ENCODE peak calls at places on chromosome 15, in nine cellular contexts. B is mammary epithelial cell; C is CD8-positive, alpha-beta T cell; R is lower lobe of right lung; Q is OCI-LY7; T is WERI-Rb-1; J is heart right ventricle; U is tibial artery; Z is GM12878. P is an unnamed sample.

GRCh38 chr15:92878593-92879053 is 21.5 kb upstream of the CHD2 start:
- DNase-seq in Z (no peak), J (no peak), T (no peak), C (no peak), Q (peak; percentile 35), B (no peak), U (no peak), R (no peak), P (no peak)

GRCh38 chr15:43276563-43277200 is 10.0 kb upstream of the TGM5 start:
- DNase-seq in C (no peak), J (no peak), U (no peak), B (no peak), T (no peak), Z (no peak), Q (no peak), R (no peak), P (no peak)

GRCh38 chr15:62658498-62658897 is 384.0 kb upstream of the TPM1 start:
- DNase-seq in J (peak; percentile 14), R (no peak), T (no peak), Q (no peak), Z (no peak), C (no peak), U (no peak), B (peak; percentile 14), P (no peak)

GRCh38 chr15:36936652-36937051 is 163.7 kb downstream of the MEIS2 start:
- DNase-seq in Q (no peak), T (no peak), Z (no peak), U (no peak), B (no peak), R (no peak), J (no peak), C (no peak), P (no peak)

GRCh38 chr15:48433226-48433886 is 102.1 kb downstream of the DUT start:
- DNase-seq in J (no peak), R (no peak), C (no peak), Q (no peak), U (no peak), Z (peak; percentile 32), B (peak; percentile 76), T (no peak), P (no peak)

GRCh38 chr15:28191832-28192231 is 92.7 kb upstream of the OCA2 start:
- DNase-seq in C (no peak), T (peak; percentile 46), Q (no peak), J (peak; percentile 54), U (no peak), Z (no peak), R (peak; percentile 52), B (no peak), P (peak; percentile 78)

GRCh38 chr15:69762373-69763148 is 309.9 kb downstream of the RPLP1 start:
- DNase-seq in R (no peak), J (no peak), U (no peak), B (no peak), Z (no peak), Q (peak; percentile 44), C (no peak), T (peak; percentile 87), P (no peak)

GRCh38 chr15:65363766-65364165 is 14.0 kb downstream of the IGDCC3 start:
- DNase-seq in U (no peak), Q (no peak), B (no peak), T (no peak), R (no peak), Z (no peak), J (no peak), C (no peak), P (no peak)

GRCh38 chr15:66644000-66644787 is 57.8 kb upstream of the SMAD6 start:
- DNase-seq in R (no peak), B (no peak), U (no peak), Q (no peak), Z (no peak), T (no peak), C (no peak), J (no peak), P (no peak)

GRCh38 chr15:66642514-66642913 is 59.5 kb upstream of the SMAD6 start:
- DNase-seq in T (no peak), B (no peak), U (no peak), R (no peak), C (no peak), Q (no peak), J (no peak), Z (no peak), P (no peak)

GRCh38 chr15:66644815-66645345 is 57.2 kb upstream of the SMAD6 start:
- DNase-seq in T (no peak), J (no peak), Q (no peak), Z (no peak), R (no peak), U (no peak), B (no peak), C (no peak), P (no peak)

GRCh38 chr15:66638377-66638776 is 63.7 kb upstream of the SMAD6 start:
- DNase-seq in Q (no peak), T (no peak), J (no peak), C (no peak), Z (no peak), B (no peak), U (no peak), R (peak; percentile 33), P (no peak)

DNA sequence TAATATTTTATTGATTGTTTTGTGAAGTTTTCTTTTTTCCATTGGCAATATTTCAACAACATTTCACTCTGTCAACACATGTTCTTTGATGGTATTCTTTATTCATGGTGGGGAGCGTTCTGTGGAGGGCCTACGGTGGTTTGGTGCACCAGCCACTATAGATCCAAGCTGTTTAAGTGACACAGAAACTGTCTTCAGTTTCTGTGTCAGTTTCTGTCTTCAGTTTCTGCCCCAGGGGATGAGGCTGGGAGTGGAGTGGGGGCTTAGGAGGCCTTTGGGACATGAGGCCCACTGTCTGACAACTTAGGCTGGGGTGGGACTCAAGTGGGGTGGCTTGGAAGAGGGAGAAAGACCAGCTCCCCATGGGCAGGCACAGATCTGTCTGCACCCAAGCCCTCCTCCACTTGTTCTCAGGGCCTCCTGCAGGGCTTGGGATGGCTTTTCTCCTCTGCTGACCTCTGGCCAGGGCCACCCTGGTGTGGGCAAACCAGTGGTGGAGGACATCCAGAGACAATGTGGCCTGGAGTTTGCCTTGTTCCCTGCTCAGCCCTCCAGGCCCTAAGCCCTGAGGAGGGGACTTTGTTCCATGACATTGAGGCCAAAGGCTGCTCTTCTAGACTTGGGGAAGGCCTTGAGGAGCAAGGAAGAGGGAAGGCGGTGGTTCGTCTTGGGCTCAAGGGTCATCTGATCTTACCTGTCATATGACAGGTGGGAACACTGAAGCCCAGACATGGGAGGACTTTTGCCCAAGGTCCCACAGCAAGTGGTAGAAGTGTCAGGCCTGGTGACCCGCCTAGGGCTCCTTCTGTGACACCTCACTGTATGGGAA is 60.3 kb upstream of the SMAD6 start:
- DNase-seq in B (no peak), T (no peak), Z (no peak), U (no peak), Q (no peak), C (no peak), R (no peak), J (no peak), P (no peak)
- H3K27ac ChIP-seq in B (no peak overlapping the region), T (no peak overlapping the region), Z (no peak overlapping the region), U (no peak overlapping the region), Q (no peak overlapping the region), C (no peak overlapping the region), R (no peak overlapping the region), J (no peak overlapping the region), P (no peak overlapping the region)

GRCh38 chr15:41573396-41573795 is 14.4 kb downstream of the TYRO3 start:
- DNase-seq in J (no peak), T (no peak), B (no peak), R (no peak), Q (no peak), U (no peak), Z (no peak), C (no peak), P (no peak)

GRCh38 chr15:41572866-41573265 is 13.9 kb downstream of the TYRO3 start:
- DNase-seq in Z (no peak), B (no peak), T (no peak), J (no peak), C (no peak), R (no peak), Q (no peak), U (no peak), P (no peak)

GRCh38 chr15:41574158-41574557 is 15.1 kb downstream of the TYRO3 start:
- DNase-seq in R (no peak), U (no peak), J (no peak), B (no peak), Z (no peak), C (no peak), T (peak; percentile 42), Q (no peak), P (no peak)

GRCh38 chr15:41570764-41571163 is 11.8 kb downstream of the TYRO3 start:
- DNase-seq in Z (no peak), R (no peak), Q (no peak), T (no peak), J (no peak), B (no peak), U (no peak), C (no peak), P (no peak)

DNA sequence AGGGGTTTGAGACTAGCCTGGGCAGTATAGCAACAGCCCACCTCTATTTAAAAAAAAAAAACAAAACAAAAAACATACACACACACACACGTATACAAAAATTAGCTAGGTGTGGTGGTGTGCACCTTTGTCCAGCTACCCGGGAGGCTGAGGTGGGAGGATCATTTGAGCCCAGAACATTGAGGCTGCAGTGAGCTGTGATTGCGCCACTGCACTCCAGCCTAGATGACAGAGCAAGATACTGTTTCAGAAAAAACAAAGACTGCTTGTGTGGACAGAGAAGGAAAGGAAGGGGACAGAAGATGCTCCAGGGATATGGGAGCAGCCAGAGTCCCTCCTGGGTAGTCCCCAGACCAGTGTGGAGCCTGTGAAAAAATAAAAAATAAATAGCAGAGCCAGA is 12.9 kb downstream of the TYRO3 start:
- DNase-seq in B (no peak), J (no peak), R (no peak), C (no peak), T (no peak), U (no peak), Q (no peak), Z (no peak), P (no peak)
- H3K36me3 ChIP-seq in B (no peaks in the 10 kb centered on the region), J (no peaks in the 10 kb centered on the region), R (peaks cover 39% of the 10 kb centered on the region), C (no peaks in the 10 kb centered on the region), T (peaks cover 7% of the 10 kb centered on the region), U (peaks cover 27% of the 10 kb centered on the region), Q (no peaks in the 10 kb centered on the region), Z (no peaks in the 10 kb centered on the region), P (no peaks in the 10 kb centered on the region)

GRCh38 chr15:39124925-39125625 is 455.8 kb upstream of the THBS1 start:
- DNase-seq in R (no peak), T (no peak), U (no peak), Z (no peak), B (no peak), C (no peak), J (no peak), Q (no peak), P (no peak)

GRCh38 chr15:39127925-39128617 is 452.8 kb upstream of the THBS1 start:
- DNase-seq in Q (no peak), R (no peak), B (peak; percentile 82), T (no peak), C (no peak), U (no peak), Z (no peak), J (no peak), P (no peak)

GRCh38 chr15:39125904-39126303 is 455.0 kb upstream of the THBS1 start:
- DNase-seq in Z (no peak), Q (peak; percentile 31), T (peak; percentile 22), R (no peak), B (no peak), U (no peak), J (no peak), C (peak; percentile 22), P (no peak)

GRCh38 chr15:39128746-39129145 is 452.1 kb upstream of the THBS1 start:
- DNase-seq in C (no peak), Z (no peak), U (no peak), Q (no peak), T (no peak), R (no peak), B (no peak), J (no peak), P (no peak)

GRCh38 chr15:39127151-39127815 is 453.6 kb upstream of the THBS1 start:
- DNase-seq in Q (no peak), R (no peak), T (no peak), Z (no peak), B (no peak), U (no peak), J (no peak), C (no peak), P (no peak)
- H3K27ac ChIP-seq in Q (no peak overlapping the region), R (no peak overlapping the region), T (no peak overlapping the region), Z (no peak overlapping the region), B (peak overlapping the region; percentile 72), U (no peak overlapping the region), J (no peak overlapping the region), C (no peak overlapping the region), P (peak overlapping the region; percentile 39)

GRCh38 chr15:98276018-98276417 is 315.5 kb downstream of the ARRDC4 start:
- DNase-seq in Q (no peak), T (no peak), J (no peak), R (no peak), Z (no peak), C (no peak), B (no peak), U (no peak), P (no peak)
- H3K36me3 ChIP-seq in Q (no peaks in the 10 kb centered on the region), T (no peaks in the 10 kb centered on the region), J (no peaks in the 10 kb centered on the region), R (no peaks in the 10 kb centered on the region), Z (no peaks in the 10 kb centered on the region), C (no peaks in the 10 kb centered on the region), B (no peaks in the 10 kb centered on the region), U (no peaks in the 10 kb centered on the region), P (no peaks in the 10 kb centered on the region)

P was measured in ascending aorta.